ENCODE peak calls at places on chromosomes 7 and 10, in eight cellular contexts. Y is fibroblast of mammary gland, P is lower lobe of right lung, N is fibroblast of the aortic adventitia, Z is LNCaP clone FGC, M is RWPE2, K is mammary epithelial cell, C is epithelial cell of esophagus. X is an unnamed sample.

GRCh38 chr10:112052176-112052575 is 131.4 kb downstream of the GPAM start:
- DNase-seq in Y (no peak), P (no peak), N (no peak), Z (no peak), M (no peak), K (no peak), C (no peak), X (no peak)

GRCh38 chr10:101101488-101101887 is 29.6 kb upstream of the TLX1 start:
- DNase-seq in Y (no peak), P (no peak), N (no peak), Z (no peak), M (no peak), K (no peak), C (no peak), X (no peak)

GRCh38 chr7:1802899-1803298 is 132.8 kb downstream of the ELFN1 start:
- DNase-seq in Y (no peak), P (no peak), N (no peak), Z (no peak), M (no peak), K (no peak), C (no peak), X (no peak)

GRCh38 chr7:98091061-98091460 is 15.6 kb upstream of the LMTK2 start:
- DNase-seq in Y (no peak), P (no peak), N (no peak), Z (no peak), M (no peak), K (peak), C (peak), X (no peak)

GRCh38 chr7:57404343-57404966 is 45.5 kb upstream of the ZNF716 start:
- DNase-seq in Y (peak), P (no peak), N (no peak), Z (no peak), M (no peak), K (no peak), C (no peak), X (no peak)

GRCh38 chr7:112193915-112194502 is 12.2 kb downstream of the DOCK4 start:
- DNase-seq in Y (no peak), P (no peak), N (no peak), Z (no peak), M (no peak), K (no peak), C (no peak), X (no peak)

GRCh38 chr10:91700788-91701444 is 68.0 kb upstream of the PPP1R3C start:
- DNase-seq in Y (peak), P (no peak), N (peak), Z (no peak), M (no peak), K (peak), C (peak), X (peak)

GRCh38 chr7:106138776-106139175 is 26.7 kb upstream of the SYPL1 start:
- DNase-seq in Y (no peak), P (no peak), N (no peak), Z (no peak), M (no peak), K (no peak), C (no peak), X (no peak)

GRCh38 chr7:148711191-148712102 is 12.7 kb downstream of the CUL1 start:
- DNase-seq in Y (no peak), P (no peak), N (no peak), Z (no peak), M (no peak), K (no peak), C (no peak), X (no peak)

GRCh38 chr10:103278424-103278823 is 1.5 kb downstream of the INA start:
- DNase-seq in Y (no peak), P (no peak), N (no peak), Z (no peak), M (no peak), K (no peak), C (no peak), X (no peak)

GRCh38 chr10:103276251-103276936 is 544 bp upstream of the INA start:
- DNase-seq in Y (no peak), P (no peak), N (no peak), Z (no peak), M (no peak), K (no peak), C (no peak), X (no peak)

GRCh38 chr10:103278862-103279298 is 1.9 kb downstream of the INA start:
- DNase-seq in Y (peak), P (peak), N (peak), Z (peak), M (no peak), K (no peak), C (peak), X (peak)

GRCh38 chr10:103277713-103278299 is 868 bp downstream of the INA start:
- DNase-seq in Y (no peak), P (no peak), N (no peak), Z (no peak), M (no peak), K (no peak), C (no peak), X (no peak)

GRCh38 chr10:103276941-103277712 is at the start of gene INA:
- DNase-seq in Y (peak), P (no peak), N (peak), Z (no peak), M (no peak), K (peak), C (peak), X (peak)
- H3K4me3 ChIP-seq in Y (no peak), P (peak), N (peak), Z (no peak), M (peak), K (peak), C (peak), X (no peak)

GRCh38 chr7:5231116-5231515 is 41.1 kb downstream of the WIPI2 start:
- DNase-seq in Y (no peak), P (no peak), N (no peak), Z (no peak), M (no peak), K (no peak), C (no peak), X (no peak)

GRCh38 chr7:5228066-5228465 is 38.0 kb downstream of the WIPI2 start:
- DNase-seq in Y (no peak), P (peak), N (no peak), Z (no peak), M (no peak), K (no peak), C (no peak), X (no peak)

GRCh38 chr7:5230272-5231067 is 40.4 kb downstream of the WIPI2 start:
- DNase-seq in Y (no peak), P (peak), N (no peak), Z (no peak), M (no peak), K (no peak), C (peak), X (no peak)

GRCh38 chr7:5231811-5232484 is 41.9 kb downstream of the WIPI2 start:
- DNase-seq in Y (no peak), P (peak), N (no peak), Z (no peak), M (no peak), K (no peak), C (no peak), X (no peak)

DNA sequence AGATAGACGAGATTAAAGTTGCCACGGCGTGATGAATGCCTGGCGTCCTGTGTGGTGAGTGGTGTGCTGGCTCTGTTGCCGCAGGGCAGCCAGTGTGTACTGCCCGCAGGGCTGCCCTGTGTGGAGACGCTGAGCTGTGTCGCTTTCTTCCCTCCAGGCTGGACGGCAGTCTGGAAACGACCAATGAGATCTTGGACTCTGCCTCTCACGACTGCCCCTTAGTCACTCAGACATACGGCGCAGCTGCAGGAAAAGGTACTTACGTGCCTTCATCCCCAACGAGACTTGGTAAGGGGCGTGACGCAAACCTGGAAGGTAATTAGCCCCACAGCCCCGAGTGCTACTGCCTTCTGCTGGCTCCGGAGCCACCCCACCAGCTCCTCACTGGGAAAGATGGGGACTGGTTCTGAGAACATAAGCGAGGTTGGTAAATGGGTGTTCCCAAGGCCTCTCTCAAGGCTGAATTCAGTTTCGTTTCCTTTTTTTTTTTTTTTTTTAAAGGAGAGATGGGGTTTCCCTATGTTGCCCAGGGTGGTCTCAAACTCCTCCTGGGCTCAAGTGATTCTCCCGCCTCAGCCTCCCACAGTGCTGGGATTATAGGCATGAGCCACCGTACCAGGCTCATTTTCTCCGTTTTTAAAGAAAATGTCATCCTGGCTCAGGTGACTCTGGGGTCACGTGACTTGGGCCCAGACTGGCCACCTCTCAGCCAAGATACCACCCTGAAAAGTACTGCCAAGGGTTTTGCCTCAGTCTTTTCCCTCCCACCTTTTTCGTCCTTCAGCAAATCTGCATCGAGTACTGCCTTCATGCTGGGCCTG is 39.6 kb downstream of the WIPI2 start:
- DNase-seq in Y (no peak), P (peak), N (no peak), Z (no peak), M (no peak), K (no peak), C (no peak), X (no peak)
- H3K4me3 ChIP-seq in Y (no peak), P (no peak), N (no peak), Z (no peak), M (no peak), K (no peak), C (no peak), X (no peak)

DNA sequence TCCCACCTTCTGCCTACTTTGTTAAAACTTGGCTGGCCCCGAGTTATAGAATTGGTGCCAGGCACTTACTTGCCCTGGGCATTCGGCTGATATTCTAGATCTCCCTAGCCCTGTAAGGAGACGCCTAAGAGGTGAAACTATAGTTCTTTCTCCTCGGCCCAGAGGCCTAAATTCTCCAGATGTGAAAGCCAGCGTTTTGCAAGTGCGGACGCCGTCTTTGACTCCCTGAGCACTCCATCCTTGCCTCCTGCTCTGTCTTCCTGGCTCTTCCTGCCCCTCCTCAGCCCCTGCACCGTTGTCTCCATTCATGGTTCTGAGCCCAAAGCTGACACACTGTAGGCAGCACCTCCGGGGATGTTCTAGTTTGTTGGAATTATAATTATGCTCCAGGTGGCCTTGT is 11.2 kb downstream of the SMKR1 start:
- DNase-seq in Y (no peak), P (peak), N (no peak), Z (no peak), M (no peak), K (no peak), C (no peak), X (no peak)
- H3K4me3 ChIP-seq in Y (no peak), P (no peak), N (no peak), Z (no peak), M (no peak), K (no peak), C (no peak), X (no peak)

GRCh38 chr7:73621168-73622063 is 2.9 kb downstream of the MLXIPL start:
- DNase-seq in Y (no peak), P (no peak), N (no peak), Z (no peak), M (no peak), K (no peak), C (no peak), X (no peak)

GRCh38 chr7:73622909-73623797 is 1.2 kb downstream of the MLXIPL start:
- DNase-seq in Y (peak), P (peak), N (peak), Z (no peak), M (no peak), K (no peak), C (no peak), X (no peak)

GRCh38 chr7:73624669-73625001 is 313 bp upstream of the MLXIPL start:
- DNase-seq in Y (no peak), P (no peak), N (no peak), Z (no peak), M (no peak), K (no peak), C (no peak), X (no peak)

GRCh38 chr7:73623798-73624668 is at the start of gene MLXIPL:
- DNase-seq in Y (peak), P (peak), N (no peak), Z (peak), M (peak), K (peak), C (peak), X (peak)

DNA sequence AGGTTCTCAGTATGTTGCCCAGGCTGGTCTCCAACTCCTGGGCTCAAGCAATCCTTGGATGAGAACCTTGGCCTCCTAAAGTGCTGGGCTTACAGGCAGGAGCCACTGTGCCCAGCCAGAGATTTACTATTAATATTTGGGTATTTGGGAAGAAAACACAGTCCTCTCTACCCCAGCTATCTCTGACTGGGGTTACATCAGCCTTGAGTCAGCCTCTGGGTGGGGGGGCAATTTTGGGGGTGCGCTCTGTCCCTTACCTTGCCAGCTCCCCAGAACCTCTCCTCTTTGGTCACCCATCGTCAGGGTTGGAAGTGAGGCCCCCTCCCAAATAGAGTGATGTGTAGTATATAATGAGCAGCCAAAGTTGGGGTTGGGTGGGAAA is 1.8 kb downstream of the MLXIPL start:
- DNase-seq in Y (no peak), P (no peak), N (peak), Z (no peak), M (no peak), K (no peak), C (no peak), X (no peak)
- H3K4me3 ChIP-seq in Y (no peak), P (peak), N (no peak), Z (no peak), M (no peak), K (no peak), C (no peak), X (no peak)

GRCh38 chr7:150373049-150373801 is 4.6 kb downstream of the REPIN1 start:
- DNase-seq in Y (no peak), P (no peak), N (no peak), Z (no peak), M (no peak), K (no peak), C (peak), X (no peak)
- H3K4me3 ChIP-seq in Y (no peak), P (no peak), N (no peak), Z (peak), M (no peak), K (no peak), C (no peak), X (no peak)

DNA sequence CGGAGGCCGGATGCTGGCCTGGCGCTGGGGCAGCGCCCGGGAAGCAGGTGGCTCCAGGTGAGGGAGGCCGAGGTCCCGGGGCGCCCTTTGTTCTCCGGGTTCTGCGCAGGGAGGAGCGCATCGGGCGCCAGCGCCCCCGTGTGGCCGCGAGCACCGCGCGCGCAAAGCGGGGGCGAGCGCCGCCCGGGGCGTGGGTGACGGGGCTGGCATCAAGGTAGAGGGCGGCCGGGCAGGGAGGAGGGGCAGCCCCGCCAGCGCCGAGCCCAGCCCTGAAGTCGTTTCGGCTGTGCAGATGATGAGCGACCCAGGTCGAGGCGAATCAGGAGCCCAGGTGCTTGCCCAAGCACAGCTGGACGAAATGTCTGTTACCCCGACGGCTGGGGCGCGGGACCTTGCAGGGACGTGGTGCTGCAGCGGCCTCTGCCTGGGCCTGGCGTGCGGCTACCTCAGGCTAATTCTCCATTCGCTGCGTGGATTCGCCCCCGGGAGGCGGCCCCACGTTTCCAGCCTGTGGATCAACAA is 10.5 kb upstream of the FGFR2 start:
- DNase-seq in Y (no peak), P (peak), N (no peak), Z (no peak), M (no peak), K (peak), C (peak), X (no peak)
- H3K4me3 ChIP-seq in Y (no peak), P (peak), N (no peak), Z (peak), M (no peak), K (peak), C (peak), X (no peak)